ENCODE peak calls at places on chromosome 16, in six cellular contexts. N is WTC11; K is stimulated activated CD8-positive, alpha-beta memory T cell treated with anti-CD3 and anti-CD28 coated beads, Interleukin-7, amount 100 ng/mL, for 1 hour; G is psoas muscle; V is activated CD4-positive, alpha-beta T cell treated with anti-CD3 and anti-CD28 coated beads, Interleukin-2, amount 10 ng/mL, durations not matched to agents 7 days and 5 days; R is iPS DF 6.9. C is an unnamed sample.

GRCh38 chr16:1002399-1003161 is 21.0 kb downstream of the SOX8 start:
- DNase-seq in N (no peak), K (peak; percentile 46), G (peak; percentile 63), V (peak; percentile 29), R (no peak), C (peak; percentile 87)

GRCh38 chr16:54194008-54194731 is 92.4 kb downstream of the IRX3 start:
- DNase-seq in N (peak; percentile 36), K (no peak), G (peak; percentile 65), V (no peak), R (peak; percentile 18), C (no peak)

GRCh38 chr16:68473358-68474064 is 25.2 kb upstream of the SMPD3 start:
- DNase-seq in N (no peak), K (no peak), G (no peak), V (no peak), R (no peak), C (no peak)

GRCh38 chr16:57028086-57028485 is 38.7 kb downstream of the NLRC5 start:
- DNase-seq in N (peak; percentile 22), K (no peak), G (no peak), V (no peak), R (no peak), C (no peak)

GRCh38 chr16:67563708-67564468 is 1.6 kb downstream of the CTCF start:
- DNase-seq in N (no peak), K (no peak), G (peak; percentile 63), V (peak; percentile 33), R (no peak), C (no peak)

GRCh38 chr16:88967800-88968588 is 9.0 kb downstream of the CBFA2T3 start:
- DNase-seq in N (no peak), K (no peak), G (peak; percentile 7), V (no peak), R (no peak), C (no peak)

GRCh38 chr16:86662195-86662594 is 83.8 kb downstream of the FOXL1 start:
- DNase-seq in N (no peak), K (no peak), G (no peak), V (no peak), R (no peak), C (no peak)

GRCh38 chr16:83574388-83574787 is 233.4 kb upstream of the HSBP1 start:
- DNase-seq in N (peak; percentile 36), K (no peak), G (no peak), V (no peak), R (peak; percentile 20), C (no peak)

GRCh38 chr16:69595127-69596036 is 29.6 kb downstream of the NFAT5 start:
- DNase-seq in N (no peak), K (no peak), G (no peak), V (no peak), R (no peak), C (no peak)

GRCh38 chr16:73840710-73841109 is 455.9 kb upstream of the PSMD7 start:
- DNase-seq in N (no peak), K (no peak), G (no peak), V (no peak), R (no peak), C (no peak)